ENCODE peak calls at places on chromosome 21, in four cellular contexts. H, I, G and L are unnamed samples.

GRCh38 chr21:20424943-20425342 is 573.3 kb upstream of the NCAM2 start:
- DNase-seq in G (no peak), H (no peak), I (no peak), L (no peak)

GRCh38 chr21:32597205-32597604 is 11.9 kb upstream of the TCP10L start:
- DNase-seq in H (no peak), G (no peak), I (peak; percentile 12), L (peak; percentile 95)

GRCh38 chr21:33686386-33686785 is 44.1 kb downstream of the ITSN1 start:
- DNase-seq in G (no peak), I (no peak), H (no peak), L (no peak)

GRCh38 chr21:24220466-24220865 is 1386.8 kb downstream of the MRPL39 start:
- DNase-seq in H (no peak), G (no peak), I (no peak), L (peak; percentile 0)

GRCh38 chr21:19603011-19603593 is 1199.5 kb upstream of the TMPRSS15 start:
- DNase-seq in G (no peak), H (no peak), I (no peak), L (no peak)

GRCh38 chr21:31898898-31899630 is 26.2 kb downstream of the HUNK start:
- DNase-seq in H (no peak), G (no peak), I (no peak), L (no peak)

GRCh38 chr21:20882462-20883415 is 115.5 kb upstream of the NCAM2 start:
- DNase-seq in G (no peak), H (peak; percentile 23), I (no peak), L (peak; percentile 0)

GRCh38 chr21:39251326-39251725 is 62.1 kb downstream of the BRWD1 start:
- DNase-seq in H (no peak), G (no peak), I (no peak), L (peak; percentile 24)

GRCh38 chr21:41449613-41450012 is 23.6 kb downstream of the MX1 start:
- DNase-seq in G (no peak), H (no peak), I (no peak), L (no peak)

GRCh38 chr21:41453761-41454160 is 27.7 kb downstream of the MX1 start:
- DNase-seq in G (no peak), H (no peak), I (no peak), L (no peak)

GRCh38 chr21:41447356-41447755 is 21.3 kb downstream of the MX1 start:
- DNase-seq in I (no peak), H (no peak), G (no peak), L (no peak)

GRCh38 chr21:41453198-41453597 is 27.2 kb downstream of the MX1 start:
- DNase-seq in G (no peak), I (no peak), H (no peak), L (no peak)

GRCh38 chr21:41451753-41452676 is 26.0 kb downstream of the MX1 start:
- DNase-seq in I (no peak), G (no peak), H (no peak), L (no peak)
- TF ChIP-seq POLR2A in I (no peak), G (peak; percentile 51), H (no peak), L (no peak)

DNA sequence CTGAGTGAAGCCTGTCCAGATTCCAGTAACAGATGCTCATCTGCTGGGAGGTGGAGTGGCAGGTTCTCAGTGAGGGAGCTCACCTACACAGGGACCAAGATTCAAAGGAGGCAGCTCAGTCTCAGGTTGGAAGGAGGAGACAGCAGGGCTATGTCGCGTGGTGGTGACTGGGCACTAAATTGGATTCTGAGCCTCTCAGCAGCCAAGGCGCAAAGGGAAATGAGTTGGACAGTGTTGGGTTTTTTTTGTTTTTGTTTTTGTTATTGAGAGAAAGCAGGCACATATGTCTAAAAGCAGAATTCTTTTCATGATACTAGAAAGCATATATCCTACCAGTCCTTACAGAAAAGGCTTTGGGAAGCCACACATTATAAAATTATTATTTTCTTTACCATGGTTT is 26.2 kb downstream of the UMODL1 start:
- DNase-seq in G (no peak), H (no peak), I (no peak), L (peak; percentile 16)
- TF ChIP-seq ELK1 in G (no peak), H (no peak), I (no peak), L (no peak)

GRCh38 chr21:17462276-17462981 is 50.4 kb upstream of the CXADR start:
- DNase-seq in H (no peak), I (peak; percentile 25), G (no peak), L (peak; percentile 42)
- TF ChIP-seq POLR2A in H (no peak), I (no peak), G (no peak), L (no peak)

GRCh38 chr21:45536301-45537081 is 5.7 kb downstream of the SLC19A1 start:
- DNase-seq in I (no peak), H (no peak), G (no peak), L (no peak)
- TF ChIP-seq ELK1 in I (no peak), H (no peak), G (no peak), L (no peak)

DNA sequence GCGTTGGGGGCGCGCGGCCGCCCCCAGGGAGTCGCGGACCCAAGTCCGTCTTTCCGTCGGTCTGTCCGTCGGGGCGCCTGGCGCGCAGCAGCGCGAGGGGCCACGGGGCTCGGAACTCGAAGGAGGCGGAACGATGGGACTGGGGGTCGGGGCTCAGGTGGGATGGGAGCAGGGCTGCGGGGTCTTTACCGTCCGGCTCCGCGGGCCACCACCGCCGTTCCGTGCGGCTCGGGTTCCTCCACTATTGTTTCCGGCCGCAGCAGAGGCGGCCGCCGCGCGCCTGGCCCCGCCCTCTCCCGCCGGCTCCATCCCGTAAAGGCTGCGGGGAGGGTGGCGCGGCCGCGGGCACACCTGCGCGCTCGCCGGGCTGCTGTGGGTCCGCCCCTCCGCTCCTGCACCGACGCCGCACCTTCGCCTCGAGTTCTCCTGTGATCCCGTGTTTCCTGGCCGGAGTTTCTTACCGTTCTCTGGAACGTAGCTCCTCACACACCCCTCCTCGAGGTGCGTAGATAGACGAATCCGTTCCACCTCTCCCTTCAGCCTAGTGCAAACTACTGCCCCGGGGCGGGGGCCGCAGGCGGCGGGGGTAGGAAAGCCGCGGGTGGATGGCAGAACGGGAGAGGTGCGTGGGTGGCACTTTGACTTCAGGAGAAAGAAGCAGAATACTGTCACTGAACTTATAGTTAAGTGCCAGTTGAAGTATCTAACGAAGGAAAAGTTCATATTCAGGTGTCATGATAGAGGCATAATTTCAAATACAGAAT is at the start of gene C21orf91:
- DNase-seq in H (peak; percentile 90), G (peak; percentile 79), I (peak; percentile 56), L (peak; percentile 86)
- TF ChIP-seq POLR2A in H (peak; percentile 91), G (peak; percentile 96), I (peak; percentile 76), L (peak; percentile 93)

GRCh38 chr21:44437696-44438431 is 17.4 kb upstream of the LRRC3 start:
- DNase-seq in G (no peak), I (no peak), H (no peak), L (no peak)
- TF ChIP-seq ELK1 in G (no peak), I (no peak), H (no peak), L (no peak)

DNA sequence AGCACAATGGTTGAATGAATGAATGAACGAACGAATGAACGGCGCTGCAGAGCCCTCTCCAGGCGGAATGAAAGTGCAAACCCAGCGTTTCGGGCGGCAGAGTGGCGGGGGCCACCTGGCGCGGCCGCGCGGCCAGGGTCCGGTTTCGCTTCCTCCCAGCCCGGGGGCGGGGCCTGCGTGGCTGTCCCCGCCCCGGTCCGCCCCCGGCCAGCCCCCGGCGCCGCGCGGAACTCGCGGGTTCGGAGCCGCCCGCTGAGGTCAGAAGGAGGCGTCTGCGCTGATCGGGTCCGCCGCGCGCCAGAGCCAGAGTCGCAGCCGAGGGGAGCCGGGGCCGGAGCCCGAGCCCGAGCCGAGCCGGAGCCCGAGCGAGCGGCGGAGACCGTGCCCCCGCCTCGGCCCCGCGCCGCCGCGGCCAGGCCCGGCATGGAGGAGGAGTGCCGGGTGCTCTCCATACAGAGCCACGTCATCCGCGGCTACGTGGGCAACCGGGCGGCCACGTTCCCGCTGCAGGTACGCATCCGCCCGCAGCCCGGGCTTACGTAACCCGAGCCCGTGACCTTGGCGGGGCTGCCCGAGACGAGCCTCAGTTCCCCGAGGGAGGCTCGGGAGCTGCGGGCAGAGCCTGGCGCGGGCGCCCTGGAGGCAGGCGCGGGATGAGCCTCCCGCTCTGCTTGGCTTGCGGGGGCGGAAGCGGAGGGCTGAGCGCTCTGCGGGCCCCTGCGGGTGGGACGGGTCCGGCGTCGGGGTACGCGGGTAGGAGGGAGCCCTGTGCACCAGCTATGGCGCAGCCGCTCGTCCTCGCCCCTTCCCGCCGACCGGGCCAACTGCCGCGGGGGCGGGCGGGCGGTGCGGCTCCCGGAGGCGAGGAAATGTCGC is at the start of gene PDXK:
- DNase-seq in H (peak; percentile 98), I (peak; percentile 38), G (peak; percentile 35), L (peak; percentile 77)
- TF ChIP-seq POLR2A in H (peak; percentile 78), I (peak; percentile 54), G (peak; percentile 80), L (peak; percentile 94)

GRCh38 chr21:41342035-41342434 is 19.8 kb upstream of the MX2 start:
- DNase-seq in H (no peak), I (no peak), G (no peak), L (no peak)
- TF ChIP-seq ELK1 in H (no peak), I (no peak), G (no peak), L (no peak)

DNA sequence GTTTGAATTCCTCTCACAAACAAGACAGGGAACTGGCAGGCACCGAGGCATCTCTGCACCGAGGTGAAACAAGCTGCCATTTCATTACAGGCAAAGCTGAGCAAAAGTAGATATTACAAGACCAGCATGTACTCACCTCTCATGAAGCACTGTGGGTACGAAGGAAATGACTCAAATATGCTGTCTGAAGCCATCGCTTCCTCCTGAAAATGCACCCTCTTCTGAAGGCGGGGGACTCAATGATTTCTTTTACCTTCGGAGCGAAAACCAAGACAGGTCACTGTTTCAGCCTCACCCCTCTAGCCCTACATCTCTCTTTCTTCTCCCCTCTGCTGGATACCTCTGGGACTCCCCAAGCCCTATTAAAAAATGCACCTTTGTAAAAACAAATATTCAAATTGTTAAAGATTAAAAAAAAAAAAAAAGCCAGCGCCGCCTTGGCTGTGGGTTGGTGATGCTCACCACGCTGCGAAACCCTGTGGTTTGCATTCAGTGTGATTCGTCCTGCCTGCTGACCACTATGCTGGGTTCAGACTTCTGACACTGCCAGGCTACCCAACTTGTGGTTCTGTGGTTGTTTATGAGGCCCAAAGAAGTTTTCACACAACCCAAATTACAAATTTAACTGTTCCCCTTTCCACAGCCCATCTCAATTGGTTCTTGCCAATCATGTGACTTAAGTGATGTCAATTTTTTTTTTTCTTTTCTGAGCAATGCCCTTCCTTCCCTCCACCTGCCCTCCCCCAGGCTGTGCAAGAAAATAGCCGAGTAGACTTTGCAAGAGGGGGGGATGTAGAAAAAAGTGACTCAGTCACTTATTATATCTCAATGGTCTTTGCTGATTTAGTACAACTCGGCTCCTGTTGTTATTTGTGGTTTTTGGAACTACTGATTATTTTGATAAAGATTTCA is at the start of gene RUNX1:
- DNase-seq in I (no peak), G (peak; percentile 92), H (no peak), L (peak; percentile 56)
- TF ChIP-seq POLR2A in I (no peak), G (peak; percentile 54), H (no peak), L (no peak)

DNA sequence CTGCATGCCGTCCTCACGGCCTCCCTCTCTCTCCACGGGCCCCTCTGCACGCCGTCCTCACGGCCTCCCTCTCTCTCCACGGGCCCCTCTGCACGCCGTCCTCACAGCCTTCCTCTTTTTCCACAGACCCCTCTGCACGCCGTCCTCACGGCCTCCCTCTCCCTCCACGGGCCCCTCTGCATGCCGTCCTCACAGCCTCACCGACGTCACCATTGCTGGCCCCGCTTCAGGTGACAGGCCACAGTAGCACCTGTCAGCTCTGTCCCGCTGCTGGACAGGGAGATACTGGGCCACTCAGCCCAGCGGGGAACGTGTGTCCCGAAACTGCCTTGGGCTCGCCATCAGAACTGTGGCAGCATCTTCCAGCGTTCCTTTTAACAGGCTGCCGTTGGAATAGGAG is 82.8 kb upstream of the COL6A1 start:
- DNase-seq in H (no peak), I (no peak), G (no peak), L (no peak)
- TF ChIP-seq ELK1 in H (no peak), I (no peak), G (no peak), L (no peak)